ENCODE peak calls at places on chromosomes 12 and 14, in nine cellular contexts. R, A, W, P, D, T, G, V and X are unnamed samples.

GRCh38 chr12:131869871-131870418 is 24.5 kb upstream of the ULK1 start:
- DNase-seq in R (no peak), A (no peak), W (no peak), P (no peak), D (no peak), T (no peak), G (peak; percentile 27), V (no peak), X (no peak)

GRCh38 chr12:7694556-7694955 is 1.0 kb downstream of the GDF3 start:
- DNase-seq in R (no peak), A (no peak), W (no peak), P (no peak), D (no peak), T (no peak), G (no peak), V (no peak), X (no peak)

GRCh38 chr12:27272375-27273028 is 28.4 kb downstream of the STK38L start:
- DNase-seq in R (no peak), A (no peak), W (no peak), P (no peak), D (no peak), T (no peak), G (no peak), V (no peak), X (no peak)

GRCh38 chr14:51609251-51609986 is 42.3 kb upstream of the FRMD6 start:
- DNase-seq in R (no peak), A (no peak), W (no peak), P (no peak), D (no peak), T (no peak), G (no peak), V (no peak), X (no peak)

GRCh38 chr14:103496776-103497175 is 25.9 kb downstream of the CKB start:
- DNase-seq in R (no peak), A (no peak), W (no peak), P (no peak), D (no peak), T (peak; percentile 8), G (peak; percentile 55), V (no peak), X (no peak)

GRCh38 chr14:89598548-89599186 is 181.6 kb upstream of the FOXN3 start:
- DNase-seq in R (no peak), A (no peak), W (no peak), P (no peak), D (no peak), T (no peak), G (peak; percentile 50), V (no peak), X (no peak)

GRCh38 chr12:105888696-105889095 is 250.1 kb downstream of the NUAK1 start:
- DNase-seq in R (no peak), A (no peak), W (no peak), P (no peak), D (peak; percentile 42), T (no peak), G (no peak), V (no peak), X (no peak)

GRCh38 chr12:113425960-113426453 is 3.8 kb downstream of the SDSL start:
- DNase-seq in R (no peak), A (no peak), W (no peak), P (no peak), D (no peak), T (no peak), G (no peak), V (no peak), X (peak; percentile 51)

GRCh38 chr12:68623984-68624383 is 13.3 kb downstream of the RAP1B start:
- DNase-seq in R (no peak), A (no peak), W (no peak), P (no peak), D (no peak), T (no peak), G (no peak), V (no peak), X (no peak)

GRCh38 chr12:113697104-113697503 is 225.4 kb upstream of the LHX5 start:
- DNase-seq in R (no peak), A (no peak), W (no peak), P (no peak), D (no peak), T (no peak), G (no peak), V (no peak), X (no peak)

GRCh38 chr14:75404843-75405242 is 23.0 kb upstream of the JDP2 start:
- DNase-seq in R (no peak), A (no peak), W (no peak), P (peak; percentile 71), D (no peak), T (no peak), G (no peak), V (no peak), X (no peak)

GRCh38 chr14:75401356-75401755 is 26.5 kb upstream of the JDP2 start:
- DNase-seq in R (peak; percentile 80), A (no peak), W (no peak), P (no peak), D (no peak), T (peak; percentile 75), G (peak; percentile 33), V (peak; percentile 77), X (peak; percentile 63)

GRCh38 chr14:75402867-75403413 is 24.9 kb upstream of the JDP2 start:
- DNase-seq in R (no peak), A (no peak), W (no peak), P (no peak), D (no peak), T (no peak), G (no peak), V (no peak), X (no peak)

DNA sequence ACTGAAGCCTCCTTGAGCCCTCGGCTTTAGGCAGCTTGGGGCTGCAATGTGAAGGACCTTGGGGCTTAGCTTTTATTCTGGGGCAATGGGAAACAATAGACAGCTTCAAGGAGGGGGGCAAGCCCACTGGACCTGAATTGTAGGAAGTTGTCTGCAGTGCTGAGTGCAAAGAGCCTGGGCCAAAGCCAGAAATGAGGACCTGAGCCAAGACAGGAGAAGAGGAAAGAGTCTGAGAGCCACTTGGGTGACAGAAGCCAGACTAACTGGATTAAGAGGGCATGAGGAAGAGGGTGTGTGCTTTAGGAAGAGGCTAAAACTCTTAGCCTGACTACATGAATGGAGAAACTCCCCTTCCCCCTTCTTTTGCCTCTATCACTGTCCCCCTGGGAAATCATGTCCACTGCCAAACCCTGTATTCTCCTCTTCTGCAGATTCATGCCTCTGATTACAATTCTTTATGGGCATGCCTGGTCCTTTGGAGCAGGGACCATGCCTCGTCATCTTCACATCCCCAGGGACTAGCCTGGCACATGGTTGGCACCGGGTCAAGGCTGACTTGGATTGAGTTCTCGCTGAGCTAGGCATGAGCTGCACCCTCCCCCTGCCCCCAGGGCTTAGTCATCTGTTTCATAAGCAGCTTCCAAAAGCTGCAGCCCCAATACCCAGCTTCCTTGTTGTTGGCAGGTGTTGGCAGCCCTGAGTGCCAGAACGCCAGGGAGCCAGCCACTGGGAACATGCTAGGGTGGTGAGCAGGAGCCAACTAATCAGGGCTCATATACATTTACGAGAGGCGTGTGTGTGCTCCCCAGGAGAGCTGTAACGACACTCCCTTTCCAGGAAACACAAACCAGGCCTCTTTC is 27.8 kb upstream of the JDP2 start:
- DNase-seq in R (peak; percentile 96), A (peak; percentile 77), W (no peak), P (peak; percentile 92), D (peak; percentile 97), T (peak; percentile 74), G (peak; percentile 46), V (peak; percentile 98), X (peak; percentile 97)
- H3K27ac ChIP-seq in R (peak overlapping the region; percentile 86), A (no peak overlapping the region), W (no peak overlapping the region), P (peak overlapping the region; percentile 34), D (peak overlapping the region; percentile 86), T (peak overlapping the region; percentile 87), G (no peak overlapping the region), V (peak overlapping the region; percentile 89), X (peak overlapping the region; percentile 7)

GRCh38 chr14:81208489-81208888 is 12.3 kb downstream of the GTF2A1 start:
- DNase-seq in R (peak; percentile 72), A (peak; percentile 82), W (no peak), P (no peak), D (no peak), T (no peak), G (no peak), V (peak; percentile 86), X (no peak)

GRCh38 chr14:81205639-81206038 is 15.1 kb downstream of the GTF2A1 start:
- DNase-seq in R (no peak), A (no peak), W (no peak), P (no peak), D (no peak), T (no peak), G (no peak), V (no peak), X (no peak)

GRCh38 chr14:81209187-81209836 is 11.4 kb downstream of the GTF2A1 start:
- DNase-seq in R (no peak), A (no peak), W (no peak), P (no peak), D (no peak), T (no peak), G (no peak), V (no peak), X (no peak)

GRCh38 chr14:81211844-81212243 is 8.9 kb downstream of the GTF2A1 start:
- DNase-seq in R (peak; percentile 74), A (no peak), W (peak; percentile 26), P (no peak), D (no peak), T (no peak), G (peak; percentile 54), V (peak; percentile 47), X (no peak)

DNA sequence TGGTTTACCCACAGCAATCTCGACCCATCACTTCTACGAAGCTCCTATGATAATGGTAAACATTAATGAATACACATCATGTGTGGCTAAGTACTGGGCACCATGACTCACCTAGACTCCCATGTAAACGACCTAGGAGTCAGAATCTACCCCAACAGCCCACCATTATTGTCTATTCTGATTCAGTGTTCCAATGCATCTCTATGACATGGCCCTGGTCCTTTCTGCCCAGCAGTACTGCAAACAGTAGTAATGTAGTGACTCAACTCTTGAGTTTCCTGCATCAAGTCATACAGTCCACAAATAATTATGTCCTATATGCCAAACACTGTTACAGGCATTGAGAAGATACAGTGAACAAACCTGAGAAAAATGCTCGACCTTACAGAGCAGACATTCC is 14.6 kb downstream of the GTF2A1 start:
- DNase-seq in R (no peak), A (no peak), W (no peak), P (no peak), D (no peak), T (no peak), G (no peak), V (no peak), X (no peak)
- H3K27ac ChIP-seq in R (peak overlapping the region; percentile 88), A (no peak overlapping the region), W (no peak overlapping the region), P (peak overlapping the region; percentile 54), D (no peak overlapping the region), T (no peak overlapping the region), G (no peak overlapping the region), V (peak overlapping the region; percentile 88), X (no peak overlapping the region)

DNA sequence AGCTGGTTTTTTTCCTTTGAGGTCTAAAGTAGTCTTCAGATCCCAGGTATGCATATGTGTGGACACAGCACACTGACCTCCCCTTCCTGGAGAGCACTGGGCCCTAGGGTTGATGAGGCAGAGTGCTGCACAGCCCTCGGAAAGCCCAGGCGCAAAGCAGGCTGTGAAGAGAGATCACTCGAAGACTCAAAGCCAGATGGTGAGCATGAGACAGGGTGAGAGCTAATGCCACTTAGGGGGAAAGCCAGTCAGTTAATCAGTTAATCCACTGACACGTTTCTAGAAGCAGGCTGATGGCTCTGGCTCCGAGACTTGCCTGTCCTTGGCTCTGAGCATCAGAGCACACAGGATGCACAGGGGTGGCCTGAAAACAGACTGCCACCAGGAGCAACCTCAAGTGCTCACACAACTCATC is 11.7 kb downstream of the AQP6 start:
- DNase-seq in R (no peak), A (no peak), W (no peak), P (no peak), D (no peak), T (no peak), G (no peak), V (no peak), X (no peak)
- H3K27ac ChIP-seq in R (no peak overlapping the region), A (no peak overlapping the region), W (no peak overlapping the region), P (no peak overlapping the region), D (no peak overlapping the region), T (no peak overlapping the region), G (peak overlapping the region; percentile 6), V (no peak overlapping the region), X (no peak overlapping the region)

GRCh38 chr14:35380794-35381193 is 23.8 kb downstream of the NFKBIA start:
- DNase-seq in R (no peak), A (no peak), W (no peak), P (no peak), D (no peak), T (no peak), G (peak; percentile 85), V (no peak), X (no peak)
- H3K27ac ChIP-seq in R (no peak overlapping the region), A (no peak overlapping the region), W (no peak overlapping the region), P (no peak overlapping the region), D (peak overlapping the region; percentile 40), T (no peak overlapping the region), G (no peak overlapping the region), V (no peak overlapping the region), X (no peak overlapping the region)